ENCODE peak calls at places on chromosomes 12 and 14, in ten cellular contexts. One of them, this sample, is unnamed.
A peak's percentile ranks its signal among the peaks of the same experiment; 100 is the strongest.

GRCh38 chr14:92986254-92987147 is 63.6 kb downstream of the CHGA start:
- DNase-seq in astrocyte of the spinal cord: peak; percentile 28
- DNase-seq in suprapubic skin: no peak
- DNase-seq in mucosa of descending colon: peak; percentile 19
- DNase-seq in foreskin keratinocyte: no peak
- DNase-seq in WERI-Rb-1: no peak
- DNase-seq in dorsolateral prefrontal cortex: no peak
- DNase-seq in endothelial cell: no peak
- DNase-seq in CD8-positive, alpha-beta T cell: no peak
- DNase-seq in RWPE1: no peak
- DNase-seq in this sample: peak; percentile 64

GRCh38 chr14:22339277-22339676 is 249.7 kb downstream of the DAD1 start:
- DNase-seq in endothelial cell: no peak
- DNase-seq in suprapubic skin: peak; percentile 82
- DNase-seq in RWPE1: no peak
- DNase-seq in dorsolateral prefrontal cortex: peak; percentile 58
- DNase-seq in astrocyte of the spinal cord: peak; percentile 96
- DNase-seq in WERI-Rb-1: no peak
- DNase-seq in CD8-positive, alpha-beta T cell: no peak
- DNase-seq in mucosa of descending colon: peak; percentile 54
- DNase-seq in foreskin keratinocyte: no peak
- DNase-seq in this sample: no peak

GRCh38 chr12:121061831-121062230 is 22.8 kb upstream of the OASL start:
- DNase-seq in WERI-Rb-1: no peak
- DNase-seq in foreskin keratinocyte: no peak
- DNase-seq in RWPE1: no peak
- DNase-seq in suprapubic skin: no peak
- DNase-seq in astrocyte of the spinal cord: no peak
- DNase-seq in CD8-positive, alpha-beta T cell: no peak
- DNase-seq in mucosa of descending colon: no peak
- DNase-seq in endothelial cell: no peak
- DNase-seq in dorsolateral prefrontal cortex: no peak
- DNase-seq in this sample: peak; percentile 25

GRCh38 chr12:120175062-120175461 is 19.5 kb downstream of the GCN1 start:
- DNase-seq in dorsolateral prefrontal cortex: no peak
- DNase-seq in mucosa of descending colon: no peak
- DNase-seq in RWPE1: no peak
- DNase-seq in suprapubic skin: no peak
- DNase-seq in astrocyte of the spinal cord: no peak
- DNase-seq in CD8-positive, alpha-beta T cell: no peak
- DNase-seq in foreskin keratinocyte: no peak
- DNase-seq in endothelial cell: no peak
- DNase-seq in WERI-Rb-1: no peak
- DNase-seq in this sample: no peak

GRCh38 chr12:29655861-29656260 is 127.9 kb downstream of the TMTC1 start:
- DNase-seq in endothelial cell: no peak
- DNase-seq in RWPE1: no peak
- DNase-seq in mucosa of descending colon: no peak
- DNase-seq in suprapubic skin: no peak
- DNase-seq in astrocyte of the spinal cord: peak; percentile 19
- DNase-seq in WERI-Rb-1: no peak
- DNase-seq in CD8-positive, alpha-beta T cell: no peak
- DNase-seq in foreskin keratinocyte: no peak
- DNase-seq in dorsolateral prefrontal cortex: no peak
- DNase-seq in this sample: no peak

GRCh38 chr14:34003691-34004090 is 52.8 kb upstream of the EGLN3 start:
- DNase-seq in suprapubic skin: no peak
- DNase-seq in mucosa of descending colon: no peak
- DNase-seq in WERI-Rb-1: peak; percentile 38
- DNase-seq in RWPE1: no peak
- DNase-seq in endothelial cell: no peak
- DNase-seq in CD8-positive, alpha-beta T cell: no peak
- DNase-seq in dorsolateral prefrontal cortex: no peak
- DNase-seq in foreskin keratinocyte: no peak
- DNase-seq in astrocyte of the spinal cord: no peak
- DNase-seq in this sample: no peak

GRCh38 chr12:110316861-110317260 is 35.8 kb downstream of the ATP2A2 start:
- DNase-seq in foreskin keratinocyte: peak; percentile 49
- DNase-seq in endothelial cell: no peak
- DNase-seq in suprapubic skin: no peak
- DNase-seq in CD8-positive, alpha-beta T cell: no peak
- DNase-seq in RWPE1: no peak
- DNase-seq in dorsolateral prefrontal cortex: no peak
- DNase-seq in astrocyte of the spinal cord: peak; percentile 77
- DNase-seq in mucosa of descending colon: no peak
- DNase-seq in WERI-Rb-1: no peak
- DNase-seq in this sample: peak; percentile 38

GRCh38 chr12:32273712-32274111 is 125.6 kb upstream of the FGD4 start:
- DNase-seq in RWPE1: no peak
- DNase-seq in WERI-Rb-1: peak; percentile 27
- DNase-seq in astrocyte of the spinal cord: no peak
- DNase-seq in CD8-positive, alpha-beta T cell: peak; percentile 69
- DNase-seq in suprapubic skin: no peak
- DNase-seq in dorsolateral prefrontal cortex: no peak
- DNase-seq in foreskin keratinocyte: no peak
- DNase-seq in mucosa of descending colon: no peak
- DNase-seq in endothelial cell: peak; percentile 15
- DNase-seq in this sample: no peak

GRCh38 chr14:68786491-68787234 is 6.2 kb downstream of the ZFP36L1 start:
- DNase-seq in RWPE1: peak; percentile 65
- DNase-seq in endothelial cell: no peak
- DNase-seq in foreskin keratinocyte: peak; percentile 98
- DNase-seq in astrocyte of the spinal cord: peak; percentile 69
- DNase-seq in suprapubic skin: peak; percentile 62
- DNase-seq in dorsolateral prefrontal cortex: no peak
- DNase-seq in CD8-positive, alpha-beta T cell: no peak
- DNase-seq in WERI-Rb-1: no peak
- DNase-seq in mucosa of descending colon: no peak
- DNase-seq in this sample: peak; percentile 75
- TF ChIP-seq CTCF in RWPE1: no peak
- TF ChIP-seq CTCF in endothelial cell: no peak
- TF ChIP-seq CTCF in foreskin keratinocyte: no peak
- TF ChIP-seq CTCF in astrocyte of the spinal cord: no peak
- TF ChIP-seq CTCF in suprapubic skin: no peak
- TF ChIP-seq CTCF in dorsolateral prefrontal cortex: no peak
- TF ChIP-seq CTCF in CD8-positive, alpha-beta T cell: no peak
- TF ChIP-seq CTCF in WERI-Rb-1: no peak
- TF ChIP-seq CTCF in mucosa of descending colon: no peak
- TF ChIP-seq CTCF in this sample: no peak

GRCh38 chr12:40262657-40263056 is 37.9 kb downstream of the LRRK2 start:
- DNase-seq in WERI-Rb-1: no peak
- DNase-seq in mucosa of descending colon: no peak
- DNase-seq in dorsolateral prefrontal cortex: no peak
- DNase-seq in CD8-positive, alpha-beta T cell: no peak
- DNase-seq in endothelial cell: no peak
- DNase-seq in suprapubic skin: no peak
- DNase-seq in RWPE1: no peak
- DNase-seq in foreskin keratinocyte: no peak
- DNase-seq in astrocyte of the spinal cord: no peak
- DNase-seq in this sample: no peak
- TF ChIP-seq CTCF in WERI-Rb-1: no peak
- TF ChIP-seq CTCF in mucosa of descending colon: no peak
- TF ChIP-seq CTCF in dorsolateral prefrontal cortex: no peak
- TF ChIP-seq CTCF in CD8-positive, alpha-beta T cell: no peak
- TF ChIP-seq CTCF in endothelial cell: no peak
- TF ChIP-seq CTCF in suprapubic skin: no peak
- TF ChIP-seq CTCF in RWPE1: no peak
- TF ChIP-seq CTCF in foreskin keratinocyte: no peak
- TF ChIP-seq CTCF in astrocyte of the spinal cord: no peak
- TF ChIP-seq CTCF in this sample: no peak

GRCh38 chr14:47833006-47833405 is 157.6 kb upstream of the MDGA2 start:
- DNase-seq in astrocyte of the spinal cord: no peak
- DNase-seq in WERI-Rb-1: no peak
- DNase-seq in suprapubic skin: no peak
- DNase-seq in mucosa of descending colon: no peak
- DNase-seq in endothelial cell: no peak
- DNase-seq in RWPE1: no peak
- DNase-seq in dorsolateral prefrontal cortex: no peak
- DNase-seq in foreskin keratinocyte: no peak
- DNase-seq in CD8-positive, alpha-beta T cell: no peak
- DNase-seq in this sample: no peak
- TF ChIP-seq CTCF in astrocyte of the spinal cord: no peak
- TF ChIP-seq CTCF in WERI-Rb-1: no peak
- TF ChIP-seq CTCF in suprapubic skin: no peak
- TF ChIP-seq CTCF in mucosa of descending colon: no peak
- TF ChIP-seq CTCF in endothelial cell: no peak
- TF ChIP-seq CTCF in RWPE1: no peak
- TF ChIP-seq CTCF in dorsolateral prefrontal cortex: no peak
- TF ChIP-seq CTCF in foreskin keratinocyte: no peak
- TF ChIP-seq CTCF in CD8-positive, alpha-beta T cell: no peak
- TF ChIP-seq CTCF in this sample: no peak

GRCh38 chr14:26735811-26736210 is 138.0 kb upstream of the NOVA1 start:
- DNase-seq in WERI-Rb-1: no peak
- DNase-seq in RWPE1: no peak
- DNase-seq in CD8-positive, alpha-beta T cell: no peak
- DNase-seq in mucosa of descending colon: no peak
- DNase-seq in endothelial cell: no peak
- DNase-seq in astrocyte of the spinal cord: no peak
- DNase-seq in dorsolateral prefrontal cortex: no peak
- DNase-seq in foreskin keratinocyte: peak; percentile 12
- DNase-seq in suprapubic skin: no peak
- DNase-seq in this sample: no peak

GRCh38 chr14:26730929-26731618 is 133.2 kb upstream of the NOVA1 start:
- DNase-seq in CD8-positive, alpha-beta T cell: no peak
- DNase-seq in foreskin keratinocyte: no peak
- DNase-seq in suprapubic skin: no peak
- DNase-seq in RWPE1: peak; percentile 3
- DNase-seq in astrocyte of the spinal cord: no peak
- DNase-seq in dorsolateral prefrontal cortex: peak; percentile 28
- DNase-seq in endothelial cell: peak; percentile 41
- DNase-seq in mucosa of descending colon: peak; percentile 31
- DNase-seq in WERI-Rb-1: peak; percentile 57
- DNase-seq in this sample: peak; percentile 1

DNA sequence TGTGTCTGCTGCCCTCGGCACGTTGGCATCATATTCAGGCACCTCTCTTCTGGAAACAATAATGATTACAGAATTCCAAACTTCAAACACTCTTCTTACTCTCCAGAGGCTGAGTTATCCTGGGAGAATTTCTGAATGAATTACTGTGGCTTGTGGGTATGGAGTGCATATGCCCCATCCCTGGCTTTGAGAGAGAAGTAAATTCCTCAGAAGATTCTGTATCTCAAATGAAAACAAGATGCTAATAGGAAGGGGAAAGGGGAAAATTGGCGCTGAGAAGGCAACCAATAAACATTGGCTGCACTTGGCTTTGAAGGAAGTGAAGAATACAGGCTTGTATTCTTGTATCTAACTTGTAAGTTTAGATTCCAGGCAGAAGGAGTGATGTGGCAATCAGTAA is 132.0 kb upstream of the NOVA1 start:
- DNase-seq in CD8-positive, alpha-beta T cell: no peak
- DNase-seq in WERI-Rb-1: no peak
- DNase-seq in endothelial cell: no peak
- DNase-seq in dorsolateral prefrontal cortex: no peak
- DNase-seq in RWPE1: no peak
- DNase-seq in foreskin keratinocyte: no peak
- DNase-seq in astrocyte of the spinal cord: peak; percentile 69
- DNase-seq in suprapubic skin: no peak
- DNase-seq in mucosa of descending colon: no peak
- DNase-seq in this sample: no peak
- TF ChIP-seq CTCF in CD8-positive, alpha-beta T cell: no peak
- TF ChIP-seq CTCF in WERI-Rb-1: no peak
- TF ChIP-seq CTCF in endothelial cell: no peak
- TF ChIP-seq CTCF in dorsolateral prefrontal cortex: no peak
- TF ChIP-seq CTCF in RWPE1: no peak
- TF ChIP-seq CTCF in foreskin keratinocyte: no peak
- TF ChIP-seq CTCF in astrocyte of the spinal cord: no peak
- TF ChIP-seq CTCF in suprapubic skin: no peak
- TF ChIP-seq CTCF in mucosa of descending colon: no peak
- TF ChIP-seq CTCF in this sample: no peak

GRCh38 chr12:8572507-8572906 is 31.8 kb upstream of the CLEC4E start:
- DNase-seq in dorsolateral prefrontal cortex: no peak
- DNase-seq in astrocyte of the spinal cord: no peak
- DNase-seq in suprapubic skin: no peak
- DNase-seq in endothelial cell: no peak
- DNase-seq in foreskin keratinocyte: peak; percentile 13
- DNase-seq in WERI-Rb-1: no peak
- DNase-seq in CD8-positive, alpha-beta T cell: no peak
- DNase-seq in mucosa of descending colon: no peak
- DNase-seq in RWPE1: no peak
- DNase-seq in this sample: no peak
- TF ChIP-seq CTCF in dorsolateral prefrontal cortex: no peak
- TF ChIP-seq CTCF in astrocyte of the spinal cord: no peak
- TF ChIP-seq CTCF in suprapubic skin: no peak
- TF ChIP-seq CTCF in endothelial cell: no peak
- TF ChIP-seq CTCF in foreskin keratinocyte: no peak
- TF ChIP-seq CTCF in WERI-Rb-1: no peak
- TF ChIP-seq CTCF in CD8-positive, alpha-beta T cell: no peak
- TF ChIP-seq CTCF in mucosa of descending colon: no peak
- TF ChIP-seq CTCF in RWPE1: no peak
- TF ChIP-seq CTCF in this sample: no peak

DNA sequence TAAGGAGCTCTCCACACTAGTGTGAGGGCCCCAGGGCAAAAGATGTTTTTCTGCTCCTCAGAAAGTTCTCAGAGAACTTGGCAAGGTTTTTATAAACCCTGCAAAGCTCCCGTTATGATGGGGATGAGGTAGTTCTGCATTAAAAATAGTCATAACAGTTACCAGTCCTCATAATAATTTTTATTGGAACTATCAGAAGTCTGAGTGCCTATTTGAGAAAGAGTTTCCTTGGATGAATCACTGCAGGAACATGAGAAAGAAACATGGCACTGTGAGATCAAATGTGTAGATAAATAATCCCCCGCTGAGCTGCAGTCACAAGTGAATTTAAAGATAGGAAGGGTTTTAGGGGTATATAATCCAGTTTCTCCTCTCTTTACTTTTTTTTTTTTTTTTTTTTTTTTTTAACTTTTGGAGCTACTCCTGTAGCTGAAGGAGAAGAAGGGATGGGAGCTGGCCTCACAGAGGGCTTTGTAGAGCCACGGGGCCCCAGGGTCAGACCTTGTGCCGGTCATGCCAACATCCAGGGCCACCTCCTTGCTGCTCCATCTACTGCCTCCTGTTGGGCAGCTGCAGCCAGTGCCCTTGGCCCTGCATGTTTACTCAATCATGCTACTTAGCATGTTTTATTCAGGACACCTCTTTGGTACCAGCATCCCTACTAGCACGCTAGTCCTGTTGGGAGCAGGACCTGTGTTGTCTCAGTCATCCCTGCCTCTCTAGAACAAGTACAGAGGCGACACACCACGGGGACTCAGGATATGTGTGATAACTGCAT is 39.5 kb downstream of the EVL start:
- DNase-seq in astrocyte of the spinal cord: peak; percentile 76
- DNase-seq in suprapubic skin: peak; percentile 51
- DNase-seq in dorsolateral prefrontal cortex: peak; percentile 10
- DNase-seq in foreskin keratinocyte: no peak
- DNase-seq in WERI-Rb-1: no peak
- DNase-seq in RWPE1: no peak
- DNase-seq in endothelial cell: no peak
- DNase-seq in mucosa of descending colon: no peak
- DNase-seq in CD8-positive, alpha-beta T cell: no peak
- DNase-seq in this sample: peak; percentile 51
- TF ChIP-seq CTCF in astrocyte of the spinal cord: peak; percentile 27
- TF ChIP-seq CTCF in suprapubic skin: no peak
- TF ChIP-seq CTCF in dorsolateral prefrontal cortex: no peak
- TF ChIP-seq CTCF in foreskin keratinocyte: no peak
- TF ChIP-seq CTCF in WERI-Rb-1: peak; percentile 17
- TF ChIP-seq CTCF in RWPE1: no peak
- TF ChIP-seq CTCF in endothelial cell: no peak
- TF ChIP-seq CTCF in mucosa of descending colon: no peak
- TF ChIP-seq CTCF in CD8-positive, alpha-beta T cell: no peak
- TF ChIP-seq CTCF in this sample: no peak